ENCODE peak calls at places on chromosomes 2 and 18, in six cellular contexts. F is K562, B is HepG2, K is GM23338, D is H1, Z is GM12878. H is an unnamed sample.

GRCh38 chr2:164622338-164623106 is 1.2 kb upstream of the GRB14 start:
- DNase-seq in F (no peak), B (no peak), K (peak), D (no peak), Z (no peak), H (peak)

GRCh38 chr2:1472350-1472749 is 59.1 kb downstream of the TPO start:
- DNase-seq in F (no peak), B (no peak), K (no peak), D (no peak), Z (no peak), H (no peak)

GRCh38 chr2:47195149-47195548 is 40.0 kb upstream of the STPG4 start:
- DNase-seq in F (no peak), B (no peak), K (no peak), D (no peak), Z (no peak), H (no peak)

GRCh38 chr2:143296089-143296488 is 166.9 kb downstream of the ARHGAP15 start:
- DNase-seq in F (no peak), B (no peak), K (peak), D (no peak), Z (no peak), H (no peak)

GRCh38 chr18:54254265-54254758 is 15.0 kb upstream of the POLI start:
- DNase-seq in F (no peak), B (peak), K (peak), D (no peak), Z (no peak), H (no peak)

GRCh38 chr2:176621350-176621749 is 352.1 kb downstream of the MTX2 start:
- DNase-seq in F (no peak), B (peak), K (no peak), D (no peak), Z (no peak), H (no peak)

GRCh38 chr18:74976331-74976909 is 232.5 kb downstream of the PTGR3 start:
- DNase-seq in F (no peak), B (peak), K (no peak), D (no peak), Z (no peak), H (no peak)

GRCh38 chr2:233995985-233996384 is 54.5 kb upstream of the SPP2 start:
- DNase-seq in F (no peak), B (no peak), K (no peak), D (no peak), Z (no peak), H (no peak)

GRCh38 chr2:8565399-8566154 is 116.3 kb upstream of the ID2 start:
- DNase-seq in F (no peak), B (no peak), K (no peak), D (no peak), Z (no peak), H (no peak)

GRCh38 chr18:48842259-48843061 is 108.3 kb downstream of the SMAD7 start:
- DNase-seq in F (peak), B (no peak), K (no peak), D (no peak), Z (no peak), H (no peak)
- TF ChIP-seq CREB1 in F (no peak), B (no peak), K (no peak), D (no peak), Z (no peak), H (no peak)

GRCh38 chr2:231604101-231604684 is 11.5 kb downstream of the TEX44 start:
- DNase-seq in F (peak), B (peak), K (peak), D (no peak), Z (no peak), H (peak)
- TF ChIP-seq CREB1 in F (no peak), B (no peak), K (no peak), D (no peak), Z (no peak), H (no peak)

DNA sequence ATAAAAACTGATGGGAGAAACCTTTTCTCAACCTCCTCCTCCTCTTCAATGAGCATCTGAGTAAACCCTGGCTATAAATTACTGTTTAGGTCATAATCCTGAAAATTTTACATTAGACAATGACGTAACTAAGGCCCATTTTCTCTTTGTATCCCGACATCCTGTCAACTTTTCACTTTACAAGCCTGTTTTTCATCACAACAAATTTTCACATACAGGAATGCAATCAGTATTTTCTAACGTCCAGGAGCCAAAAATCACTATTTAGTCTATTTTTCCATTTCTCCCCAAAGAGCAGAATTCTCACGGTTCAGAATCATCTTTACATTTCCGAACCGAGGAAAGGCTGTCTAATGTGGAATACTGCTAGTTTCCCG is 1.2 kb downstream of the SPIRE1 start:
- DNase-seq in F (peak), B (no peak), K (no peak), D (no peak), Z (no peak), H (no peak)
- TF ChIP-seq CREB1 in F (no peak), B (peak), K (no peak), D (no peak), Z (no peak), H (no peak)

DNA sequence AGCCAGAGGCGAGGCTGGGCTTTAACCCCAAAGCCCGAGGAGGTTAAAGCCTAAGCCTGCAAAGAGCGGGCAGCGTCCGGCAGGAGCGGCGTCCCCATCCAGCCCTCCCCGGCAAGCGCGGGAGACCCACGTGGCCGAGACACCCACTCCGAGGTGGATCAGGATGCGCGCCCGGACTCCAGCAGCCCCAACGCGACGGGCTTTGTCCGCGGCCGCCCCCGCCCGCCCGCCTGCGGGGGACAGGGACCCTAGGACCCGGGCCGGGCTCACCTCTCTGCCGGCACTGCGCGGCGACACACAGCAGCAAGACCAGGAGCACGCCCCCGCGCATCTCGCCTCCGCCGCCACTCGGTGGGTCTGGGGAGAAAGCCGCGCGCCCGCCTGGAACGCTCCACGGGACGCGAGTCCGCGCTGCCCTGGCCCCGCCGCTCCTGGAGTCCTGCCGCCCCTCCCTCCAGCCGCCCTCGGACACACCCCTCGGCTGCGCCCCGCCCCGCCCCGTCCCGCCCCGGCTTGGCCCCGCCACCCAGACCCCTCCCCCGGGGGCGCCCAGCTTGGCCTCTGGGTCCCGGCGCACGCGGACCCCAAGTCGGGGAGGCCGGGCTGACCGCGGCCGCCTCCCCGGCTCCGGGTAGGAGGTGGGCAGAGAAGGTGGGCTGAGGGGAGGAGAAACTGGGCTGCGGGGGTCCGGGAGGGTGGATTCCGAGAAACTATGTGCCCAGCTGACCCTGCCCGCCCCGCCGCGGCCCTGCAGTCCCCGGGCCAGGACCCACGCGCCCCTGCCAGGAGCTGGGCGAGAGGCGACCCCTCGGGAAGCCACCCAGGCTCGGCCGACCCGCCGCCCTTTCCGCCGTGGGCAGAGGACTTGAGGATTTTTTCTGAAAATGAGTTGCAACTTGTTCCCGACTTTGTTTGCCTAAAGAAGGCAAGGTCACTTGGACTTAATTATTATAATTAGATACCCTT is at the start of gene LAMA1:
- DNase-seq in F (no peak), B (no peak), K (peak), D (peak), Z (no peak), H (peak)
- TF ChIP-seq CREB1 in F (no peak), B (no peak), K (no peak), D (no peak), Z (no peak), H (no peak)

GRCh38 chr2:144683063-144683740 is 163.3 kb upstream of the ZEB2 start:
- DNase-seq in F (no peak), B (no peak), K (no peak), D (no peak), Z (no peak), H (no peak)

GRCh38 chr2:144679942-144680341 is 160.0 kb upstream of the ZEB2 start:
- DNase-seq in F (no peak), B (no peak), K (no peak), D (no peak), Z (no peak), H (no peak)

GRCh38 chr2:144683955-144684354 is 164.0 kb upstream of the ZEB2 start:
- DNase-seq in F (no peak), B (no peak), K (no peak), D (no peak), Z (no peak), H (no peak)

GRCh38 chr2:144681389-144681788 is 161.5 kb upstream of the ZEB2 start:
- DNase-seq in F (no peak), B (no peak), K (no peak), D (no peak), Z (no peak), H (no peak)

GRCh38 chr2:144682248-144682647 is 162.3 kb upstream of the ZEB2 start:
- DNase-seq in F (peak), B (no peak), K (no peak), D (no peak), Z (no peak), H (no peak)
- TF ChIP-seq CREB1 in F (no peak), B (no peak), K (no peak), D (no peak), Z (no peak), H (no peak)

GRCh38 chr2:201854841-201855240 is 48.5 kb downstream of the CDK15 start:
- DNase-seq in F (no peak), B (no peak), K (no peak), D (no peak), Z (no peak), H (no peak)
- TF ChIP-seq CREB1 in F (no peak), B (no peak), K (no peak), D (no peak), Z (no peak), H (no peak)